ENCODE peak calls at places on chromosomes 16 and 17, in six cellular contexts. B is ascending aorta, N is brain microvascular endothelial cell, D is A549, O is osteoblast, E is choroid plexus epithelial cell. T is an unnamed sample.

GRCh38 chr17:4586043-4586442 is 1.7 kb downstream of the SMTNL2 start:
- DNase-seq in B (no peak), N (no peak), D (no peak), O (peak), E (no peak), T (no peak)

GRCh38 chr17:61786088-61786487 is 77.2 kb downstream of the BRIP1 start:
- DNase-seq in B (no peak), N (no peak), D (no peak), O (no peak), E (no peak), T (no peak)

GRCh38 chr16:83308414-83308813 is 499.4 kb upstream of the HSBP1 start:
- DNase-seq in B (no peak), N (peak), D (no peak), O (no peak), E (no peak), T (no peak)

GRCh38 chr17:19546289-19547065 is 12.8 kb downstream of the SLC47A1 start:
- DNase-seq in B (no peak), N (no peak), D (no peak), O (peak), E (no peak), T (no peak)

GRCh38 chr16:82660966-82661365 is 34.2 kb downstream of the CDH13 start:
- DNase-seq in B (no peak), N (no peak), D (no peak), O (no peak), E (no peak), T (no peak)

GRCh38 chr17:29167393-29168078 is 12.7 kb downstream of the MYO18A start:
- DNase-seq in B (no peak), N (no peak), D (no peak), O (peak), E (no peak), T (no peak)

GRCh38 chr16:52318259-52319008 is 228.5 kb downstream of the TOX3 start:
- DNase-seq in B (no peak), N (no peak), D (no peak), O (no peak), E (no peak), T (no peak)

GRCh38 chr17:17516315-17516930 is 20.2 kb upstream of the RASD1 start:
- DNase-seq in B (no peak), N (no peak), D (no peak), O (peak), E (no peak), T (no peak)

GRCh38 chr17:37779554-37779953 is 34.7 kb upstream of the HNF1B start:
- DNase-seq in B (no peak), N (no peak), D (no peak), O (no peak), E (no peak), T (peak)

GRCh38 chr17:54932711-54933110 is 32.1 kb downstream of the TOM1L1 start:
- DNase-seq in B (no peak), N (no peak), D (no peak), O (no peak), E (peak), T (no peak)

GRCh38 chr16:64453643-64454042 is 668.2 kb downstream of the CDH11 start:
- DNase-seq in B (no peak), N (peak), D (no peak), O (no peak), E (peak), T (no peak)

GRCh38 chr17:4420692-4421131 is 13.0 kb upstream of the SPNS3 start:
- DNase-seq in B (peak), N (peak), D (peak), O (peak), E (peak), T (peak)

DNA sequence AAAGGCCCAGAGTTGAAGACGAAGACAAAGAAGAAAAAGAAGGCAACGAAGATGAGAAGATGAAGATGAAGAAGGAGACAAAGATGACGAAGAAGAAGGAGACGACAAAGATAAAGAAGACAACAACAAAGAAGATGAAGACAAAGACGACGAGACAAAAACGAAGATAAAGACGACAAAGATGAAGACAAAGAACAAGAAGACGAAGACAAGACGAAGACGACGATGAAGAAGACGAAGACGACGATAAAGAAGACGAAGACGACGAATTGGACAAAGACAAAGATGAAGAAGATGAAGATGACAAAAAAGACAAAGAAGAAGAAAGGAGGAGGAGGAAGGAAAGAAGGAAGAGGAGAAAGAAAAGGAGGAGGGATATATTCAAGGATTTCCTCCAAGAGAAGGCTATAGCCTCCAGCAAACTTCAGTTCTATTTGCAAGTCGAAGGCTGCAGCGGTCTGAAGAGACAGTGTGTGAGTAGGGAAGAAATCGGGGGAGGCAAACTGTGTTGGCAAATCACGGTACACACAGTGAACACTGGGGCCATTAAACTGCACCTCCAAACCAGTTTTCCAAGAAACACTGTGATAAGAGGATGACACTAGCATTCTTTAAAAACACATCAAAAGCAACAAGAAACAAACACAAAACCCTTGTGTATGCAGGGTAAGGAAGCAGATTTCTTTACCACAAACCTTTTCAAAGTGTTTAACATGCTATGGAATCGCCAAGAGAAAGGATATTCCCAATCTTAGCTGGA is 40.5 kb downstream of the MARF1 start:
- DNase-seq in B (no peak), N (no peak), D (no peak), O (no peak), E (no peak), T (no peak)
- H3K4me3 ChIP-seq in B (no peak), N (no peak), D (no peak), O (no peak), E (no peak), T (no peak)

GRCh38 chr17:7780736-7781135 is 53.3 kb upstream of the KDM6B start:
- DNase-seq in B (no peak), N (no peak), D (no peak), O (no peak), E (no peak), T (no peak)

GRCh38 chr17:7777017-7777416 is 57.0 kb upstream of the KDM6B start:
- DNase-seq in B (no peak), N (no peak), D (no peak), O (no peak), E (no peak), T (no peak)

GRCh38 chr17:7781467-7781866 is 52.5 kb upstream of the KDM6B start:
- DNase-seq in B (no peak), N (no peak), D (no peak), O (no peak), E (peak), T (no peak)

GRCh38 chr17:7786866-7787265 is 47.2 kb upstream of the KDM6B start:
- DNase-seq in B (no peak), N (no peak), D (no peak), O (no peak), E (no peak), T (no peak)

GRCh38 chr17:7782237-7782636 is 51.8 kb upstream of the KDM6B start:
- DNase-seq in B (no peak), N (peak), D (no peak), O (no peak), E (peak), T (peak)
- TF ChIP-seq CTCF in B (no peak), N (peak), D (peak), O (peak), E (peak), T (peak)

GRCh38 chr17:50152736-50153135 is 2.3 kb upstream of the PPP1R9B start:
- DNase-seq in B (no peak), N (no peak), D (no peak), O (peak), E (no peak), T (no peak)
- H3K4me3 ChIP-seq in B (peak), N (no peak), D (peak), O (no peak), E (no peak), T (no peak)

DNA sequence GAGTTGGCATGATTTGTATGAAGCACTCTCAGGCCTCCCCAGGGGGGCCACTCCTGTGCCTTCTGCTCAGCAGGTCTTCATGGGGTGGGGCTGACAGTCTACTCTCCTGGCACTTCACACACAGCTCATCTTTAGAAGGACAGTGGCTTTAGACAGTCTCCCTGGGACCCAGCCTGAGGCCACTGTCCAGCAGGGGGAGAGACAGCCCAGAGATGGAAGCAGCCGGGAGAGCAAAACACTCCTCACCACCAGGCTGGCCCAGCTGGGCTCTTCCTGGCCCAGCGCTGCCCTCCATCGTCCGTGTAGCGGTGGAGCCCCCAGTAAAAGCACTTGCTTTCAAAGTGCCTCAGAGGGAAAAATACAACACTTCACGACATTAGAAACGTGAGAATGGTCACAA is 62.0 kb upstream of the CRHR1 start:
- DNase-seq in B (no peak), N (no peak), D (peak), O (no peak), E (peak), T (no peak)
- TF ChIP-seq CTCF in B (no peak), N (peak), D (peak), O (peak), E (peak), T (no peak)

GRCh38 chr16:8951447-8952280 is 12.0 kb downstream of the USP7 start:
- DNase-seq in B (no peak), N (no peak), D (no peak), O (peak), E (no peak), T (no peak)
- H3K4me3 ChIP-seq in B (no peak), N (no peak), D (no peak), O (no peak), E (no peak), T (no peak)

DNA sequence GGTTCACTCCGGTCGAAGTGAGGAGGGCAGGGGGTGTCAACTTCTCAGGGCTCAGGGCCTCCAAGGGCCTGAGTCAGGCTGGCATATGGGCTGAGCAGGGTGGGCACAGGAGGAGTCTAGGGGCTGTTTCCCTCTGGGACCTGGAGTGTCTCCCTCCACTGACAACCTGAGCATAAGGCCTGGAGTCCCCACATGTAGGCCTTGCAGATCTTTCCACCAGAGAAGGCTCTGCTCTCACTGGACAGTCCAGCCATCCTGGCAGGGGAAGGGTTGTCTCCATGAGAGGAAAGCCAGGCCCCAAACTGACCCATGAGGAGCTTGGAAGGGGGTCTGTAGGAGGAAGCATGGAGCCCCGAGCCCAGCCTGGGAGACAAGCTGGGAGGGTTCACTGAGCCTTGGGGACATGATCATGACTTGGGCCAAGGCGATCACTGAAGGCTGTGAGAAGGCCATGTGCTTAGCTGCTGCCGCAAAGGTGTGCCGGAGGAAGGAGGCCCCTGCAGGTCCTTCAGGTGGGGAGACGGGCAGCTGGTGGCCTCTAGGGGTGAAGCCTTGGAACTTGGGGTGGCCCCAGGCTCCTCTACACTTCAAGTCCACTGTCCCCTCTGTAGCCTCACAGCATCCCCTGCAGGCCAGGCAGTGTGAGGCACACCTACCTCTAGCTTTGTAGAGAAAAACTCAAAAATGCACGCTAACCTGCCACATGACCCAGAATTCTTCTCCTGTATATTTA is 9.9 kb downstream of the CMTM2 start:
- DNase-seq in B (no peak), N (no peak), D (peak), O (peak), E (peak), T (no peak)
- TF ChIP-seq CTCF in B (peak), N (peak), D (peak), O (peak), E (peak), T (peak)

DNA sequence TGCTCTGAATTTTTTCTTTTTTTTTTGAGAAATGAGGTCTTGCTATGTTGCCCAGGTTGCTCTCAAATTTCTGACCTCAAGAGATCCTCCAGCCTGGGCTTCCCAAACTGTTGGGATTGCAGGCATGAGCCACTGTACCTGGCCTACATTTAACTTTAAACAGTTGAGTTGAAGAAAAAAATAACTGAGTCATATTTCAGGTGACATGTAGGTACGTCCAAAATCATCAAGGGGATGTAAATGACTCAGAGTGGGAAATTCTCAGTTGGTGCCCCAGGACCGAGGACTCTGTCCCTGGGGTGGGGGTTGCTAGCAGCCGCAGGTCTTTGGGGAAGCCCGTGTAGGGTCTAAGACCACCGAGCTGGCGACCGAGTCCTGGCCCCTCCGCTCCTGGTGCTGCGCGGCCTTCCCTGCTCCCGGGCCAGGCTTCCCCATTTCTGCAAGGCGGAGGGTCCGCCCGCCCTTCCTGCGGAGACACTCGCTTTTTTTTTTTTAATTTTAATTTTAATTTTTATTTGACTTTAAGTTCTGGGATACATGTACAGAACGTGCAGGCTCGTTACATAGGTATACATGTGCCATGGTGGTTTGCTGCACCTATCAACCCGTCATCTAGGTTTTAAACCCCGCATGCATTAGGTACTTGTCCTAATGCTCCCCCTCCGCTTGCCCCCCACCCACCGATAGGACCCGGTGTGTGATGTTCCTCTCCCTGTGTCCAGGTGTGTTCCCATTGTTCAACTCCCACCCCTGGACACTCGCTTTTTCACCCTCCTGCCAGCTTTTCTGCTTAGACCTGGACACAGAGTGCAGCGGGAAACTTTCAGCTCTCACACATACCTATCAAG is 12.7 kb upstream of the N4BP1 start:
- DNase-seq in B (no peak), N (no peak), D (no peak), O (no peak), E (no peak), T (peak)
- H3K4me3 ChIP-seq in B (peak), N (peak), D (peak), O (peak), E (peak), T (no peak)